ENCODE peak calls at places on chromosome 1, in eight cellular contexts. T is dorsolateral prefrontal cortex, L is K562, N is heart right ventricle, P is IMR-90, V is foreskin fibroblast, C is RWPE2, D is heart left ventricle. A is an unnamed sample.

GRCh38 chr1:145891143-145891542 is 5.5 kb upstream of the ANKRD35 start:
- DNase-seq in T (no peak), L (no peak), N (no peak), P (peak; percentile 17), V (no peak), C (no peak), D (no peak), A (peak; percentile 83)

GRCh38 chr1:77322061-77322900 is 40.5 kb downstream of the AK5 start:
- DNase-seq in T (no peak), L (peak; percentile 68), N (no peak), P (peak; percentile 91), V (peak; percentile 82), C (peak; percentile 69), D (no peak), A (peak; percentile 81)

GRCh38 chr1:109531826-109532364 is 7.8 kb upstream of the GPR61 start:
- DNase-seq in T (no peak), L (no peak), N (no peak), P (no peak), V (no peak), C (no peak), D (no peak), A (no peak)

GRCh38 chr1:57551476-57551875 is 127.6 kb upstream of the DAB1 start:
- DNase-seq in T (no peak), L (no peak), N (no peak), P (no peak), V (no peak), C (no peak), D (no peak), A (no peak)

GRCh38 chr1:82492168-82492567 is 691.4 kb downstream of the ADGRL2 start:
- DNase-seq in T (no peak), L (no peak), N (no peak), P (no peak), V (no peak), C (no peak), D (peak; percentile 8), A (no peak)

GRCh38 chr1:119045091-119045746 is 57.1 kb upstream of the TBX15 start:
- DNase-seq in T (no peak), L (no peak), N (no peak), P (no peak), V (no peak), C (no peak), D (no peak), A (no peak)

GRCh38 chr1:68010094-68010493 is 40.3 kb downstream of the DIRAS3 start:
- DNase-seq in T (no peak), L (no peak), N (no peak), P (peak; percentile 47), V (no peak), C (no peak), D (no peak), A (peak; percentile 76)

GRCh38 chr1:200795151-200795550 is 56.5 kb downstream of the CAMSAP2 start:
- DNase-seq in T (no peak), L (no peak), N (no peak), P (peak; percentile 74), V (peak; percentile 50), C (no peak), D (no peak), A (peak; percentile 60)

GRCh38 chr1:180937624-180938225 is 25.0 kb downstream of the KIAA1614 start:
- DNase-seq in T (no peak), L (no peak), N (no peak), P (no peak), V (no peak), C (no peak), D (no peak), A (no peak)

GRCh38 chr1:210624722-210625121 is 296.0 kb downstream of the HHAT start:
- DNase-seq in T (peak; percentile 58), L (no peak), N (peak; percentile 27), P (no peak), V (no peak), C (no peak), D (peak; percentile 25), A (no peak)

GRCh38 chr1:245356891-245357585 is 202.3 kb downstream of the KIF26B start:
- DNase-seq in T (no peak), L (no peak), N (no peak), P (no peak), V (no peak), C (no peak), D (no peak), A (no peak)

GRCh38 chr1:53532912-53533311 is 73.7 kb downstream of the DMRTB1 start:
- DNase-seq in T (no peak), L (no peak), N (no peak), P (no peak), V (no peak), C (no peak), D (no peak), A (no peak)

GRCh38 chr1:202213361-202214088 is 19.9 kb downstream of the LGR6 start:
- DNase-seq in T (no peak), L (peak; percentile 36), N (no peak), P (no peak), V (no peak), C (no peak), D (no peak), A (no peak)

GRCh38 chr1:24964811-24965570 is 34.9 kb upstream of the RUNX3 start:
- DNase-seq in T (no peak), L (no peak), N (peak; percentile 44), P (peak; percentile 50), V (no peak), C (peak; percentile 49), D (no peak), A (peak; percentile 51)

GRCh38 chr1:230166366-230167132 is 99.5 kb downstream of the GALNT2 start:
- DNase-seq in T (no peak), L (no peak), N (no peak), P (no peak), V (no peak), C (no peak), D (peak; percentile 6), A (no peak)

DNA sequence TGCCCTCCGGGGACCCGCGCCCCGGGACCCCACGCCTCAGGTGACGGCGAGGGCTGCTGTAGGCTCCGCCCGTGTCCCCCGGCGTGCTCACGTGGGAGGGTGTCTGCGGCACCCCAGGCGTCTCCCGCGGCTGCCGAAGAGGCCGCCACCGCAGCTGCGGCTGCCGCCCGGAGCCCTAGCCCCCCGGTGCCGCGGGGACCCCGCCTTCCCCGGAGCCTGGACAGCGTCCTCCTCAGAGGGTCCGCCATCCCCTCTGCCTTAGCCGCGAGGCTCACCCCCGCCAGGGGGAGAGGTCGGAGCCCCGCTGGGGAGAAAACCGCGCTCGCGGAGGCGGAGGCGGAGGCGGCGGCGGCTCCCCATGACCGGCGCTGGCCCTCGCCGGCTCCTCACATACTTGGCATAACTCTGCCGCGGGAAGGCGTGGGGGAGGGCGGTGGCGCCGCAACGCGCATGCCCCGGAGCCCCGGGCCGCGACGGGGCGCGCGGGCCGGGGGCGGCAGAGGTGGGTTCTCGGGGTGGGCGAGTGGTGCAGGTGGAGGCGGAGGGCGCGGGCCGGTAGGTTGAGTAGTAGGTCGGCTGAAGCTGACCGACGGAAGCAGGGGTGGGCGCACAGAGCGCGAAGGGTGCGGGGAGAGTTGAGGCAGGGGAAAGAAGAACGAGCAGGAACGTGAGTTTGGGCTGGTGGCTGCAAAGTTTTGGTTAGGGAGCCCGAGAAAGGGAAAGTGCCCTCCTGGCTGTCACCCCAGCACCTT is 700 bp upstream of the SYDE2 start:
- DNase-seq in T (peak; percentile 56), L (peak; percentile 76), N (peak; percentile 68), P (peak; percentile 49), V (peak; percentile 60), C (peak; percentile 71), D (peak; percentile 68), A (peak; percentile 83)
- H3K4me3 ChIP-seq in T (peak overlapping the region; percentile 75), L (peak overlapping the region; percentile 68), N (peak overlapping the region; percentile 82), P (peak overlapping the region; percentile 73), V (peak overlapping the region; percentile 93), C (peak overlapping the region; percentile 87), D (peak overlapping the region; percentile 66), A (peak overlapping the region; percentile 69)

GRCh38 chr1:85259866-85260345 is 444 bp upstream of the C1orf52 start:
- DNase-seq in T (no peak), L (no peak), N (no peak), P (peak; percentile 62), V (peak; percentile 59), C (no peak), D (peak; percentile 68), A (peak; percentile 45)

GRCh38 chr1:85264150-85264549 is 4.7 kb upstream of the C1orf52 start:
- DNase-seq in T (no peak), L (no peak), N (no peak), P (peak; percentile 50), V (no peak), C (no peak), D (no peak), A (no peak)

GRCh38 chr1:85262985-85263384 is 3.5 kb upstream of the C1orf52 start:
- DNase-seq in T (no peak), L (no peak), N (no peak), P (no peak), V (no peak), C (no peak), D (no peak), A (no peak)

GRCh38 chr1:85259118-85259865 is at the start of gene C1orf52:
- DNase-seq in T (peak; percentile 97), L (peak; percentile 96), N (peak; percentile 97), P (peak; percentile 90), V (peak; percentile 90), C (peak; percentile 91), D (peak; percentile 95), A (peak; percentile 95)

DNA sequence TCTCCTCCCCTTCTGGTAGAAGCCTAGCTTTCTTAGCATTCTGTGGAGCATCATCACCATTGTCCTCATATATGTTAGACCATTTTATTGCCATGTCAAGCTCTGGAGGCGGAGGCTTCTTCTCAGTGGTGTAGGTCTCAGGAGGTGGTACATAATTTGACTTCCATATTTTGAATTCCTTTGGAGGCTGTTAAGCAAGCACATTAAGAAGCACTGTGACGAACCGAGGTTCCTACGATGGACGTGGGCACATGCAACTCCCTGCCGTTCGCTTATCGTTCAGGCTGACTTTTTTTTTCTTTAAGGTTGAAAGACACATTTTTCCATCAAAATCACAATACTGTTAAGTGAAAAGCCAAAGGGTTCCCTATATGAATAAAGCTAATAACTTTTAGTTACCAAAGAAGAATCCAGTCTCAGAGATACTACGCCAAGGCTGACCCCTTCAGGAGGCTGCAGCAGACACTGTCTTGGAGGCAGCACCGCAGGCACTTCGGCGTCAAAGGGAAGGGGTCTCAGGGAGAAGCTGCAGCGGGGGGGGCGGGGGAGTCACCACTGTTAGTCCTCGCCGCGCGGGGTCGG is 835 bp downstream of the C1orf52 start:
- DNase-seq in T (peak; percentile 42), L (no peak), N (no peak), P (no peak), V (no peak), C (no peak), D (no peak), A (peak; percentile 74)
- TF ChIP-seq CTCF in T (no peak), L (peak; percentile 10), N (no peak), P (peak; percentile 15), V (no peak), C (no peak), D (no peak), A (peak; percentile 33)

DNA sequence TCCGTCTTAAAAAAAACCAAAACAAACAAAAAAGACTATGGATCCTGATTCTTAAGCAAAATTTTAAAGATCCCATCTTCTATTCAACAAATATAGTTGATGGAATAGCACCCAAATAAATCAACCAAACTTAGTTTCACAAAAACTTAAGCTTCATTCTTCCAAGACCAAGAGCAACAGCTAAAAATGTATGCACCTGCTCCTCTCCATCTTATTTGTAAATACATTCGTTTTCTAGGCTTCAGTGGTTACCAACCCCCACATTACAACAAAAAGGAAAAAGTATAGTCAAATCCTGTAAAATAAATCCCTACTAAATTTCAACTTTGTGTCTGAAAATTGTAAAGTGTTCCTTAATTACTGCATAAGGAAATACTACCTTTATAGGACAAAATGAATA is 3.9 kb downstream of the PTP4A2 start:
- DNase-seq in T (no peak), L (no peak), N (no peak), P (no peak), V (no peak), C (no peak), D (no peak), A (no peak)
- H3K4me3 ChIP-seq in T (no peak overlapping the region), L (peak overlapping the region; percentile 82), N (no peak overlapping the region), P (no peak overlapping the region), V (peak overlapping the region; percentile 46), C (no peak overlapping the region), D (no peak overlapping the region), A (no peak overlapping the region)

GRCh38 chr1:18232052-18232451 is 124.5 kb downstream of the IGSF21 start:
- DNase-seq in T (no peak), L (peak; percentile 7), N (no peak), P (no peak), V (no peak), C (no peak), D (no peak), A (no peak)
- TF ChIP-seq CTCF in T (peak; percentile 11), L (peak; percentile 17), N (peak; percentile 33), P (no peak), V (peak; percentile 12), C (no peak), D (no peak), A (no peak)